ENCODE peak calls at places on chromosomes 7 and 10, in ten cellular contexts. R is keratinocyte, D is GM12878, W is fibroblast of lung, I is astrocyte, S is GM23248, A is A549, X is IMR-90, Y is HCT116, V is DND-41. J is an unnamed sample.
A peak's percentile ranks its signal among the peaks of the same experiment; 100 is the strongest.

GRCh38 chr7:44275829-44276570 is 49.4 kb downstream of the CAMK2B start:
- DNase-seq in R (no peak), D (no peak), W (no peak), I (no peak), S (no peak), A (no peak), X (no peak), Y (no peak), V (no peak), J (peak; percentile 71)

GRCh38 chr10:118595064-118595420 is 406 bp downstream of the PRLHR start:
- DNase-seq in R (no peak), D (no peak), W (no peak), I (no peak), S (no peak), A (no peak), X (no peak), Y (no peak), V (no peak), J (no peak)

GRCh38 chr10:28533571-28534304 is 820 bp downstream of the WAC start:
- DNase-seq in R (no peak), D (no peak), W (peak; percentile 36), I (no peak), S (peak; percentile 85), A (peak; percentile 46), X (peak; percentile 26), Y (no peak), V (peak; percentile 74), J (peak; percentile 80)

GRCh38 chr7:100604976-100605911 is 3.1 kb downstream of the PCOLCE start:
- DNase-seq in R (no peak), D (no peak), W (no peak), I (no peak), S (no peak), A (peak; percentile 48), X (no peak), Y (no peak), V (no peak), J (peak; percentile 73)

GRCh38 chr7:51040777-51041176 is 258.1 kb upstream of the GRB10 start:
- DNase-seq in R (no peak), D (no peak), W (peak; percentile 56), I (peak; percentile 41), S (peak; percentile 55), A (no peak), X (no peak), Y (no peak), V (no peak), J (no peak)

GRCh38 chr7:90988523-90988922 is 275.7 kb upstream of the FZD1 start:
- DNase-seq in R (no peak), D (no peak), W (no peak), I (no peak), S (no peak), A (no peak), X (no peak), Y (no peak), V (no peak), J (no peak)

GRCh38 chr7:50653997-50654425 is 88.8 kb upstream of the DDC start:
- DNase-seq in R (no peak), D (no peak), W (no peak), I (no peak), S (peak; percentile 74), A (no peak), X (peak; percentile 20), Y (no peak), V (no peak), J (peak; percentile 61)

GRCh38 chr10:6465437-6465836 is 114.6 kb downstream of the PRKCQ start:
- DNase-seq in R (no peak), D (no peak), W (no peak), I (no peak), S (no peak), A (no peak), X (no peak), Y (no peak), V (no peak), J (no peak)

GRCh38 chr7:11474902-11475585 is 357.0 kb downstream of the THSD7A start:
- DNase-seq in R (no peak), D (no peak), W (no peak), I (no peak), S (no peak), A (no peak), X (no peak), Y (no peak), V (no peak), J (no peak)

GRCh38 chr10:97328646-97329453 is 5.7 kb downstream of the FRAT2 start:
- DNase-seq in R (no peak), D (no peak), W (no peak), I (no peak), S (no peak), A (no peak), X (peak; percentile 49), Y (no peak), V (no peak), J (peak; percentile 27)

GRCh38 chr10:73850863-73851461 is 23.4 kb downstream of the CAMK2G start:
- DNase-seq in R (no peak), D (no peak), W (peak; percentile 67), I (peak; percentile 55), S (peak; percentile 93), A (no peak), X (peak; percentile 50), Y (no peak), V (no peak), J (peak; percentile 39)

GRCh38 chr10:73848821-73849489 is 25.4 kb downstream of the CAMK2G start:
- DNase-seq in R (peak; percentile 46), D (peak; percentile 85), W (peak; percentile 65), I (peak; percentile 45), S (peak; percentile 88), A (peak; percentile 78), X (peak; percentile 78), Y (peak; percentile 47), V (peak; percentile 90), J (peak; percentile 89)

GRCh38 chr10:73847031-73847430 is 27.3 kb downstream of the CAMK2G start:
- DNase-seq in R (no peak), D (no peak), W (no peak), I (no peak), S (no peak), A (no peak), X (no peak), Y (no peak), V (no peak), J (no peak)

GRCh38 chr10:73853196-73853595 is 21.2 kb downstream of the CAMK2G start:
- DNase-seq in R (no peak), D (no peak), W (no peak), I (no peak), S (no peak), A (no peak), X (no peak), Y (no peak), V (no peak), J (no peak)

DNA sequence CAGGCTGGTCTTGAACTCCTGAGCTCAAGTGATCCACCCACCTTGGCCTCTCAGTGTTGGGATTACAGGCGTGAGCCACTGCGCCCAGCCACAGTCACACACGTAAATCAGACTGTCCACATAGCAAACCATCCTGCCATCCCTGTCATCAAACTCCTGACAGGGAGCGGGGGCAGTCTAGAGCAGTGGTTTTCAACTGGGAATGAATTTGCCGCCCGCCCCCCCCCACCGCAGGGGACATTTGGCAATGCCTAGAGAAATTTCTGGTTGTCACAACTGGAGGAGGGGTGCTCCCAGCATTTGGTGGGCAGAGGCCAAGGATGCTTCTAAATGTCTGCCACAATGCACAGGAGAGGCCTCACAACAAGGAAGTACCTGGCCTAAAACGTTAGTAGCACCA is 24.1 kb downstream of the CAMK2G start:
- DNase-seq in R (no peak), D (no peak), W (no peak), I (no peak), S (no peak), A (no peak), X (no peak), Y (no peak), V (no peak), J (no peak)
- H3K27ac ChIP-seq in R (no peak overlapping the region), D (no peak overlapping the region), W (no peak overlapping the region), I (no peak overlapping the region), S (peak overlapping the region; percentile 73), A (no peak overlapping the region), X (no peak overlapping the region), Y (no peak overlapping the region), V (no peak overlapping the region), J (no peak overlapping the region)

DNA sequence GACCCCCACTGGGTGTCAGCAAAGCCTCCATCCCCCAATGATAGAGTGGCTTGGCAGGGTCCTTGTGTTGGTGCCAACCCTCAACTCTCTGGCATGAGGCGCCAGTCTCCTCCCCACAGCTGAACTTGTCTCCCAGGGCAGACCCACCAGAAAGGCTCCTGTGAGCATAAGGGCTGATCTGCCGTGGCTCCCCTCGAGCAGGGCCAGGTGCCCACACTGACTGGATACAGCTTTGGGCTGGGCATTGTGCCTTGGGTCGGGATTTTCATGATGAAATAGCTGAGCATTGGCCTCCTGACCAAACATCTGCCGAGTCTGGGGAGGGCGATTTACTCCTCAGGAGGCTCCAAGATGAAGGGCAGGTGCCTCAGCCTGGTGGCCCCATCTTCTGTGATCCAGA is 68.1 kb upstream of the NPTX2 start:
- DNase-seq in R (no peak), D (no peak), W (no peak), I (no peak), S (peak; percentile 14), A (no peak), X (no peak), Y (no peak), V (peak; percentile 6), J (no peak)
- H3K4me2 ChIP-seq in R (no peak overlapping the region), D (no peak overlapping the region), W (no peak overlapping the region), I (no peak overlapping the region), S (no peak overlapping the region), A (no peak overlapping the region), X (no peak overlapping the region), Y (no peak overlapping the region), V (no peak overlapping the region), J (no peak overlapping the region)

DNA sequence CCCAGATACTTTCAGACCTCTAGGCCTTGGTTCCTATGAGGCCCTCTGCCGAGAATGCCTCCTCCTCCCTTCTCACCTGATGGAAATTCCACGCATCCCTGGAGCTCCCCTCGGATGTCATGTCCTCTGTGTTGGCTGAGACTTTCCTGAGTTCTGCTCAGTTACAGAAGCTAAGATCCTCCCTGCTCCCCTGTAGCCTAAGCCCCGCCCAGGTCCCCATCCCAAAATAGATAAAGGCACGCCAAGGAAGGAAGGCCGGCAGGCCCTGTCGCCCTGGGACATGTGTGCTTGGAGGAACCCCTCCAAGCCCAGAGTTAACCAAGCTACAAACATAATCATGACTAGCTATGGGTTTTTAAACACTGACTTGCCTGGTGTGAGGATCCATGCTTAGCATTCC is 123.5 kb downstream of the SORBS1 start:
- DNase-seq in R (no peak), D (no peak), W (no peak), I (no peak), S (no peak), A (no peak), X (no peak), Y (no peak), V (no peak), J (no peak)
- H3K27ac ChIP-seq in R (no peak overlapping the region), D (no peak overlapping the region), W (no peak overlapping the region), I (no peak overlapping the region), S (no peak overlapping the region), A (no peak overlapping the region), X (no peak overlapping the region), Y (no peak overlapping the region), V (no peak overlapping the region), J (no peak overlapping the region)

DNA sequence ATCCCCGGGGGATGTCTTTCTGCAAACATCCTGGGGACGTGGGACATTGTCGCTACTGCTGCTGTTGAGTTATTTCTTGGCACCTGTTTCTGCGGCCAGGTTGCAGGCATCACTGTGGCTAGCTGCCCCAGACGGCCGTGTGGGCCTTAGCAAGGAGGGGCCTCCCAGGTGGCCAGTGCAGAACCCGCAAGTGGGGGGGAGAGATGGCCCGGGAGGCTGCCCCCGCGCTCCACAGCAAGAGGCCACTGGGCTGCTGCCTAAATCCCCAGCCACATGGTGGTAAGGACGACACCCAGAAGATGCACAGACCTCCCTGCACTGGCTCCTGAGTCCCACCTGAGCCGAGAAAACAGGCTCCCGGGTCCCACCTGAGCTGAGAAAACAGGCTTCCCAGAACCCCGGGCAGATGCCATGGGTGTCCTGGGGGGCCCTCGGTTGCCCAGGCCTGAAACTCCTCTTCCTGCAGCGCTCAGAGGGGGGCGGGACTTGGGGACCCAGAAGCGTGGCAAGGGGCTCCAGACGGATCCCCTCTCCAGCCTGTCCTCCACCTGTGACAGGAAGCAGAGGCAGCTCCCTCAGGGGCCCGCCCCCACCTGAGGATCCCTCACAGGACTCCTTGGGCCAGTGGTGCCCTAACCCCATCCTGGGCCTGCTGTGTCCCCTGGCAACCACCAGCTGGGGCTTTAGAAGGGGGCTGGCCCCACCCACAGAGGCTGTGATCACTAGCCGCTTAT is 952 bp upstream of the MAFK start:
- DNase-seq in R (no peak), D (no peak), W (no peak), I (no peak), S (no peak), A (no peak), X (no peak), Y (no peak), V (no peak), J (no peak)
- H3K4me2 ChIP-seq in R (no peak overlapping the region), D (peak overlapping the region; percentile 71), W (no peak overlapping the region), I (peak overlapping the region; percentile 81), S (no peak overlapping the region), A (peak overlapping the region; percentile 98), X (no peak overlapping the region), Y (peak overlapping the region; percentile 79), V (no peak overlapping the region), J (peak overlapping the region; percentile 73)